ENCODE peak calls at places on chromosomes 1 and 21, in four cellular contexts. R is nephron progenitor cell, X is GM12865, F is right atrium auricular region. P is an unnamed sample.

GRCh38 chr1:27602510-27603319 is 1.2 kb downstream of the AHDC1 start:
- DNase-seq in F (peak), R (peak), X (no peak), P (peak)

GRCh38 chr1:245074232-245074747 is 80.5 kb upstream of the KIF26B start:
- DNase-seq in R (no peak), X (no peak), F (no peak), P (no peak)

GRCh38 chr1:96978431-96978830 is 256.8 kb downstream of the PTBP2 start:
- DNase-seq in F (no peak), X (no peak), R (no peak), P (no peak)

GRCh38 chr1:176987016-176987415 is 177.5 kb downstream of the ASTN1 start:
- DNase-seq in X (no peak), R (no peak), F (no peak), P (no peak)

GRCh38 chr1:234488954-234489691 is 10.1 kb upstream of the TARBP1 start:
- DNase-seq in R (no peak), X (no peak), F (no peak), P (no peak)

GRCh38 chr1:201156346-201156745 is 2.1 kb upstream of the TMEM9 start:
- DNase-seq in X (no peak), R (no peak), F (no peak), P (no peak)

GRCh38 chr1:22490309-22490708 is 38.7 kb downstream of the ZBTB40 start:
- DNase-seq in X (no peak), R (no peak), F (no peak), P (no peak)

GRCh38 chr1:56331207-56331891 is 248.0 kb downstream of the PLPP3 start:
- DNase-seq in F (no peak), R (peak), X (no peak), P (no peak)

GRCh38 chr1:1122078-1122811 is 6.4 kb upstream of the C1orf159 start:
- DNase-seq in F (peak), X (peak), R (peak), P (peak)

GRCh38 chr1:206441336-206441967 is 28.8 kb upstream of the IKBKE start:
- DNase-seq in F (no peak), X (no peak), R (no peak), P (no peak)

GRCh38 chr1:220803401-220804201 is 16.9 kb downstream of the MTARC1 start:
- DNase-seq in R (peak), F (peak), X (peak), P (peak)

GRCh38 chr1:23673086-23673813 is 18.4 kb upstream of the RPL11 start:
- DNase-seq in F (no peak), R (peak), X (peak), P (peak)

GRCh38 chr21:45026833-45027232 is 47.5 kb upstream of the ADARB1 start:
- DNase-seq in R (no peak), F (no peak), X (no peak), P (no peak)

GRCh38 chr1:37513795-37514349 is 694 bp downstream of the MEAF6 start:
- DNase-seq in X (peak), R (peak), F (peak), P (peak)

GRCh38 chr1:115098979-115099692 is 9.8 kb upstream of the TSPAN2 start:
- DNase-seq in X (peak), F (no peak), R (no peak), P (peak)

GRCh38 chr1:214559079-214559478 is 7.7 kb upstream of the PTPN14 start:
- DNase-seq in X (no peak), F (no peak), R (no peak), P (no peak)

GRCh38 chr1:223872308-223872878 is 26.6 kb upstream of the TP53BP2 start:
- DNase-seq in F (no peak), R (no peak), X (no peak), P (no peak)

GRCh38 chr1:50667710-50668356 is 244.6 kb upstream of the DMRTA2 start:
- DNase-seq in F (no peak), X (no peak), R (no peak), P (no peak)

GRCh38 chr1:54768093-54768492 is 3.8 kb upstream of the PARS2 start:
- DNase-seq in F (no peak), X (peak), R (no peak), P (no peak)

GRCh38 chr1:58815680-58816071 is 31.8 kb upstream of the JUN start:
- DNase-seq in R (peak), F (no peak), X (peak), P (peak)

GRCh38 chr1:201224671-201225400 is 34.2 kb downstream of the IGFN1 start:
- DNase-seq in X (no peak), R (no peak), F (peak), P (no peak)

GRCh38 chr1:236292425-236292824 is 10.7 kb upstream of the ERO1B start:
- DNase-seq in R (no peak), X (no peak), F (no peak), P (no peak)

GRCh38 chr1:52423771-52424170 is 19.4 kb downstream of the PRPF38A start:
- DNase-seq in R (no peak), X (no peak), F (no peak), P (no peak)

GRCh38 chr21:41612674-41613250 is 104.8 kb upstream of the TMPRSS2 start:
- DNase-seq in F (peak), R (peak), X (no peak), P (peak)
- TF ChIP-seq CTCF in F (peak), R (peak), X (peak), P (peak)

GRCh38 chr1:63509718-63510117 is 13.3 kb downstream of the ITGB3BP start:
- DNase-seq in X (no peak), F (no peak), R (no peak), P (no peak)
- TF ChIP-seq CTCF in X (no peak), F (no peak), R (no peak), P (no peak)

DNA sequence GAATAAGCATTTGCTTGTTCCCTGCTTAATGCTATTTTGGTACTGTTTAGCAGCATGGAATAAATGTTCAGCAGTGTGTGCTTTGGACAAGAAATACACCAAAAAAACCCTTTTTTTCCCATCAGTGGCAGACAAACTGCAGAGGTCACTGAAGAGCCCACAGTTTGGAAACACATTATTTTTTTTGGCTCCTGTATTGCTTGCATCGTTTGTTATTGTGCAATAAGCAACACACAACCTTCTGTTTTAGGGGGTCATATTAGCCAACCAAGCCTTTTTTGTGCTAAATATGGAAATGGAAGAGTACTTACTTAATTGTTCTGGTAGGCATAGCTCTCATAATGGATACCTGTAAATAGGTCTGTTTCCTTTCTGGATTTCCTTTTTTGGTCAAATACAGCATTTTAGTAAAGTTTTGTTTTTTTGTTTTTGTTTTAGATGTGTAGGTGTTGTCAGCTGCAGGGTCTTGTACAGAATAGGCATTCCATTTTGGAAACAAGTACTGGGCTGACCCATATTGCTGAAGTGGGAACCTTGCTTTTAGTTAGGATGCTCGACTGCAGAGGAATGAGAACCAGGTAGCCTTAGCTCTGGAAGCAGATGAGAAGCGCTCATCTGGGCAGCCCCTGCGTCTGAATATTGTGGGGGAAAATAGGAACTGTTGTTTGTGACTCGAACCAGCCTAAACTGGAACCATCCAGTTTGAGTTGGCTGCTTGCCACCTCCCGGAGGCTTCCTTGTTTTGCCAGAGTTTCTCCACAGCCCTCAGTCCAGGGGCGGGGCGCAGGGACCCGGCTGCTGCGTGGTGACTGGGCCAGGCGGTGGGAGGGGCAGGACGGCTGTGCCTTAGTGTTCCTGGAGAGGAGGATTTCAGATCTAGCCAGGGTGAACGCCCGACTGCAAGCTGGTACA is 38.5 kb downstream of the SPEN start:
- DNase-seq in R (peak), F (peak), X (peak), P (peak)
- TF ChIP-seq CTCF in R (no peak), F (peak), X (no peak), P (no peak)

GRCh38 chr1:102640312-102640711 is 468.0 kb downstream of the COL11A1 start:
- DNase-seq in X (no peak), R (no peak), F (no peak), P (no peak)

DNA sequence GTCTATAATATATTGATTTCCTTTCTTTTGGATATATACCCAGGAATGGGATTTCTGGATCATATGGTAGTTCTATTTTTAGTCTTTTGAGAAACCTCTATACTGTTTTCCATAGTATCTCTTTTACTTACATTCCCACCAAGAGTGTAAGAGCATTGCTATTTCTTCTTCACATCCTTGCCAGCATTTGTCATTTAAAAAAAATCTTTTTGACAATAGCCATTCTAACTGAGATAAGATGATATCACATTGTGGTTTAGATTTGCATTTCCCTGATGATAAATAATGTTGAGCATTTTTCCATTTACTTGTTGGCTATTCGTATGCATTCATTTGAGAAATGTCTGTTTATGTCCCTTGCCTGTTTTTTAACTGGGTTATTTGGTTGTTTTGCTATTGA is 467.4 kb downstream of the COL11A1 start:
- DNase-seq in R (no peak), F (no peak), X (no peak), P (no peak)
- TF ChIP-seq CTCF in R (no peak), F (no peak), X (no peak), P (no peak)

DNA sequence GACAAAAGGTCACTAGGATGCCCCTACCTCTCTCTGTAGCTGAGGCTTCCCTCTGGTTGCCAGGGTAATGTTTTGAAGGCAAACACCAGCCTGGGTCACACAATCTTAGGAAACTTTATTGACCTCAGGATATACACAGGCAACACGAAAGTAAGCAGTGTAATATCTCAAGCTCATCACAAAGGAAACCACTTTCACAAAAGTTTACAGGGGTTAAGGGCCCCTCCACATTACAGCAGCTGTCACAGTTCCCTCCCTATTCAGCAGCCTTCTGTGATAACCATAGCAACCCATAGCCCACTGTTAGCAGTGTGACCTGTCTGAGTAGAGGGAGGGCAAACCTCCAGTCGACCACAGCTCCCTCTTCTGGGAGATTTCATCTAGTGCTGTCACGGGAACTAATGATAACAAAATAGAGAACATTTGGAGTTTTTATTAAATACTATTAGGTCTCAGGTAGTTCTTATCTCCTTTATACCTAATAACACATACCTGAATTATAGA is 149.8 kb downstream of the PTPRC start:
- DNase-seq in F (no peak), X (peak), R (peak), P (peak)
- TF ChIP-seq CTCF in F (peak), X (no peak), R (peak), P (peak)

DNA sequence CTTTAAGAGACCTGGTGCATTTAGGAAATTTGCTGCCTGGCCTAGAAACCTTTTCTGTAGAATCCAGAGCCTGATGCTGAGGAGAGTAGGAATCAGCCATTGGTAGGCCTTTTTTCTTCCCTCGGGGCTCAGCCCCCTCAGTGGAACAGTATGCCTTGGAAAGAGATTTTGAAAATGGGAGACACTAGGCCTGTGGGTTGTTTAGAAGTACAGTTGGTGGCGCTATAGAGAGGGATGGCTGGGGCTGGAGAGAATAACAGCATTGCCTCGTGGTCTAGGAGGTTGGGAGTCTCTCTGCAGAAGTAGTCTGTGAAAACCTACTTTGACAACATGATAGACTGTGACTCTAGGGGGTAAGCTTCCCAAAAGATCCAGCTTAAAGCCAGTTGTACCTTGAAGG is 8.2 kb downstream of the KIF2C start:
- DNase-seq in X (no peak), F (no peak), R (no peak), P (no peak)
- TF ChIP-seq CTCF in X (peak), F (no peak), R (no peak), P (no peak)

DNA sequence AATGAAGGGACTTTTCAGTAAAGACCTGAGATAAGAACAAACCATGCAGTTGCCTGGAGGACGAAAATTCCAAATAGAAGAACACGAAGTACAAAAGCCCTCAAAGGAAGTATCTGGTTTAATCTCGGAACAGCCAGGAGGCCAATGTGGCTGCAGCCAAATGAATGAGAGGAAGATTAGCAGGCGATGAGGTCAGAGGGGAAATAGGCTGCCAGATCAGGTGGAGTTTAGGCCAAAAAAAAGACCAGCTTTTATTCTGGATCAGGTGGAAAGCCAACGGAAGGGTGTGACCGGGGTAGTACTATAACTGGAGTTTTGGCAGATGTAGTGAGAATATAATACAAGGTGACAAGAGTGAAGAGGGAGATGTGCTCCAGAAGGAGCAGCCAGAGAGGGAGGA is 43.7 kb downstream of the SRSF11 start:
- DNase-seq in F (no peak), X (no peak), R (no peak), P (no peak)
- TF ChIP-seq CTCF in F (no peak), X (no peak), R (no peak), P (no peak)

DNA sequence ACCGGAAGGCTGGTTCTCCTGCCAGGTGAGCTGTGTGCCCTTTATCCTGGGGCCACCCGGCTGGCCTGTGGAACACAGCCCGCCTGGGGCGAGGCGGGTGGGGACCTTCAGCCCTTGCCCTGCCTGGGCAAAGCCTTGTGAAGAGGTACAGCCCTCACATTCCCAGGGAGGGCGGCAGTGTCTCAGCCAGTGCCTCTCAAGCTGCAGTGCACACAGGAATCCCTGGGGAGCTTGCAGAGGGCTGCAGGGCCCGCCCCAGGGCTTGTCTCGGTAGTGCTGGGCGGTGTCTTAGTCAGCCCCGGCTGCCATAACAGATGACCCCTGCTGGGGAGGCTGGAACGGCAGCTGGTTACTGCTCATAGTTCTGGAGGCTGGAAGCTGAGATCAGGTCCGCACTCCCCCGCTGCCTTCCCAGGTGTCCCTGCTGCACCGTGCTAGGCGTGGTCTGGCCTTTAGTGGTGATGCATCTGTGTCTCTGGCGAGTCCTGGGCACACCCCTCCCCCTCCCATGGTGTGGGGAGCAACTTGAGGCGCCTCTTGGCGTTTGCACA is 12.6 kb downstream of the DFFB start:
- DNase-seq in R (peak), F (no peak), X (peak), P (no peak)
- TF ChIP-seq CTCF in R (no peak), F (no peak), X (no peak), P (no peak)

DNA sequence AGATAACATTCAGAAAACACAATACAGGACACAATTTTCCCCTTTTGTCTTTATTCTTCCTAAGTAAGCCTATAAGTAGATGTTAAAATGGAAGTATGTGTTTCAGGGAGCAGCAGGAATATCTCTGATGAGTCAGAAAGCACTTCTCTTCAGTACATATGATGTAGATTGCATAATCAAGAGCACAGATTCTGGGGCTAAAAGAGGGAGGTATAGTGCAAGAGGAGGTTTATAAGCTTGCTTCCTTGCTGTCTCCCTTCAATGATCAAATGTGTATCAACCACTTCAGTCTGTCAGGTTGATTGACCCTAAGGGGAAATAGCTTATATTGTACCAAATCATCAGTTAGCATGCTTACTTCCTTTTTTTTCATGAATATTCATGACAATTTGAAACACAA is 822.8 kb downstream of the BRINP3 start:
- DNase-seq in X (no peak), F (no peak), R (no peak), P (no peak)
- TF ChIP-seq CTCF in X (no peak), F (no peak), R (no peak), P (no peak)

DNA sequence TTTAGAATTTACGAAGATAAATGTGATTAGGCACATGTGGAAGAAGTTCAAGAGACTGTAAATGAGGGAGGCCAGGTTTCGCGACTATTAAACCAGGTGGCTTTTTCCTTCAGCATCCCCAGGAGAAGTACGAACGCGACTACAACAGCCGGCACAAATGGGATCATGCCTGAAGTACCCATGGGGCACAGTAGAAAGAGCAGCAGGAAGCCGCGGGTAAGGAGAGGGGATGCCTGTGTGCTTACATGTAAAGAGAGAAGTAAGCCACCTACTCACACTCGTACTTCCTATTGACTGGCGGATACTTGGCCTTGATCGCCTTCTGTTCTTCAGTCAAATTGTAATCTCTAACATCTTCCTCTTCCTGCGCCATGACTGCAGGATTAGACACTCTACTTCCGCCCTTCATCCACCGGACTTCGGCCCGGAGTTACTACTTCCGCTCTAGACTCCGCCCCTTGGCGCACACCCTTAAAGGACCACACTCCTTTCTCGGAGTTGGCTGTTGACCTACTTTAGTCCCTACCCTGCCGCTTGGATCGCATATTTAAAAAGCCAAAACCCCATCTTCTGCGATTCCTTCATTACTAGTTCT is at the start of gene ZBTB8OS:
- DNase-seq in X (peak), F (peak), R (peak), P (peak)
- TF ChIP-seq CTCF in X (no peak), F (no peak), R (no peak), P (no peak)